ENCODE peak calls at places on chromosomes 5 and 9, in five cellular contexts. R is dorsolateral prefrontal cortex, L is globus pallidus, B is NCI-H1417, D is activated gamma-delta T cell treated with Interleukin-2 at 50 U/mL for 16 hours. U is an unnamed sample.

GRCh38 chr5:88675159-88675757 is 207.7 kb downstream of the MEF2C start:
- DNase-seq in R (no peak), L (no peak), B (peak; percentile 90), D (no peak), U (no peak)

GRCh38 chr9:136343121-136343883 is 16.0 kb downstream of the GPSM1 start:
- DNase-seq in R (no peak), L (no peak), B (no peak), D (no peak), U (no peak)

GRCh38 chr9:106535439-106535838 is 327.5 kb upstream of the ZNF462 start:
- DNase-seq in R (no peak), L (no peak), B (no peak), D (no peak), U (no peak)

GRCh38 chr9:135277219-135278201 is 190.0 kb downstream of the OLFM1 start:
- DNase-seq in R (no peak), L (no peak), B (no peak), D (no peak), U (no peak)

GRCh38 chr9:8564960-8565359 is 765.4 kb upstream of the DMAC1 start:
- DNase-seq in R (no peak), L (no peak), B (no peak), D (no peak), U (no peak)

GRCh38 chr5:102289251-102289899 is 6.7 kb downstream of the SLCO4C1 start:
- DNase-seq in R (no peak), L (no peak), B (no peak), D (no peak), U (no peak)

GRCh38 chr5:66010476-66010875 is 84.1 kb downstream of the ERBIN start:
- DNase-seq in R (no peak), L (no peak), B (no peak), D (no peak), U (no peak)

GRCh38 chr9:108057421-108058136 is 568.0 kb upstream of the KLF4 start:
- DNase-seq in R (no peak), L (no peak), B (no peak), D (no peak), U (no peak)

GRCh38 chr5:89313044-89313443 is 430.1 kb upstream of the MEF2C start:
- DNase-seq in R (no peak), L (no peak), B (peak; percentile 28), D (no peak), U (no peak)

GRCh38 chr9:77820293-77820954 is 172.3 kb upstream of the GNA14 start:
- DNase-seq in R (no peak), L (no peak), B (no peak), D (no peak), U (no peak)

GRCh38 chr9:129938291-129938979 is 103.2 kb downstream of the USP20 start:
- DNase-seq in R (no peak), L (peak; percentile 70), B (no peak), D (no peak), U (no peak)